ENCODE peak calls at places on chromosomes 11 and 22, in nine cellular contexts. E is amygdala, B is iPS-NIHi11, X is AG20443, I is RWPE1, Z is NCI-H1930, R is stomach, T is AG04449, F is pons. O is an unnamed sample.

GRCh38 chr11:80816966-80817365 is 1376.1 kb upstream of the TENM4 start:
- DNase-seq in E (no peak), B (no peak), X (no peak), I (no peak), Z (no peak), R (no peak), T (no peak), F (no peak), O (no peak)

GRCh38 chr22:44395116-44396005 is 82.6 kb upstream of the SHISAL1 start:
- DNase-seq in E (no peak), B (peak; percentile 9), X (no peak), I (no peak), Z (no peak), R (peak; percentile 17), T (no peak), F (no peak), O (no peak)

GRCh38 chr11:107780775-107781174 is 68.9 kb upstream of the SLN start:
- DNase-seq in E (no peak), B (no peak), X (no peak), I (no peak), Z (no peak), R (no peak), T (no peak), F (no peak), O (no peak)

GRCh38 chr11:68839953-68840641 is 1.6 kb downstream of the CPT1A start:
- DNase-seq in E (no peak), B (peak; percentile 64), X (no peak), I (peak; percentile 22), Z (no peak), R (no peak), T (no peak), F (peak; percentile 25), O (no peak)

GRCh38 chr11:43573233-43573632 is 107.3 kb upstream of the HSD17B12 start:
- DNase-seq in E (no peak), B (peak; percentile 61), X (peak; percentile 49), I (no peak), Z (peak; percentile 72), R (no peak), T (no peak), F (no peak), O (peak; percentile 64)

GRCh38 chr11:30908857-30909256 is 322.7 kb upstream of the MPPED2 start:
- DNase-seq in E (no peak), B (no peak), X (no peak), I (no peak), Z (no peak), R (no peak), T (no peak), F (no peak), O (no peak)

GRCh38 chr11:67158241-67158640 is 39.2 kb downstream of the KDM2A start:
- DNase-seq in E (no peak), B (no peak), X (no peak), I (no peak), Z (no peak), R (no peak), T (no peak), F (no peak), O (no peak)

GRCh38 chr11:121478226-121478894 is 25.6 kb upstream of the SORL1-AS1 start:
- DNase-seq in E (no peak), B (no peak), X (no peak), I (peak; percentile 10), Z (no peak), R (peak; percentile 70), T (no peak), F (no peak), O (no peak)

GRCh38 chr22:24147666-24148065 is 33.6 kb upstream of the SUSD2 start:
- DNase-seq in E (no peak), B (no peak), X (no peak), I (no peak), Z (no peak), R (no peak), T (no peak), F (no peak), O (no peak)

GRCh38 chr11:75896843-75897419 is 81.9 kb downstream of the UVRAG start:
- DNase-seq in E (no peak), B (peak; percentile 14), X (peak; percentile 47), I (peak; percentile 31), Z (peak; percentile 20), R (no peak), T (peak; percentile 16), F (peak; percentile 82), O (peak; percentile 28)

GRCh38 chr11:33734441-33735165 is 1.6 kb downstream of the CD59 start:
- DNase-seq in E (no peak), B (no peak), X (peak; percentile 29), I (no peak), Z (no peak), R (peak; percentile 55), T (no peak), F (peak; percentile 46), O (no peak)

GRCh38 chr11:116980136-116980793 is 118.0 kb downstream of the SIK3 start:
- DNase-seq in E (no peak), B (no peak), X (no peak), I (no peak), Z (no peak), R (no peak), T (no peak), F (no peak), O (no peak)

GRCh38 chr11:119344291-119345010 is 2.1 kb downstream of the MFRP start:
- DNase-seq in E (no peak), B (no peak), X (no peak), I (no peak), Z (no peak), R (no peak), T (no peak), F (no peak), O (peak; percentile 16)

GRCh38 chr22:35531695-35532094 is 8.9 kb upstream of the RASD2 start:
- DNase-seq in E (no peak), B (no peak), X (no peak), I (no peak), Z (no peak), R (no peak), T (no peak), F (no peak), O (no peak)

GRCh38 chr11:62542111-62542745 is 4.4 kb downstream of the AHNAK start:
- DNase-seq in E (no peak), B (no peak), X (no peak), I (no peak), Z (no peak), R (peak; percentile 58), T (no peak), F (no peak), O (no peak)

GRCh38 chr11:88231894-88232482 is 56.7 kb upstream of the RAB38 start:
- DNase-seq in E (no peak), B (peak; percentile 65), X (peak; percentile 63), I (peak; percentile 46), Z (peak; percentile 6), R (no peak), T (no peak), F (no peak), O (peak; percentile 50)

GRCh38 chr11:119696378-119697157 is 32.4 kb downstream of the NECTIN1 start:
- DNase-seq in E (no peak), B (no peak), X (no peak), I (peak; percentile 95), Z (no peak), R (no peak), T (no peak), F (no peak), O (no peak)

GRCh38 chr11:31870609-31871309 is 59.6 kb upstream of the PAX6 start:
- DNase-seq in E (peak; percentile 8), B (peak; percentile 82), X (peak; percentile 60), I (peak; percentile 26), Z (peak; percentile 42), R (peak; percentile 50), T (no peak), F (peak; percentile 45), O (peak; percentile 77)

GRCh38 chr11:64654958-64655541 is 64.0 kb downstream of the SLC22A12 start:
- DNase-seq in E (no peak), B (no peak), X (no peak), I (no peak), Z (no peak), R (no peak), T (no peak), F (peak; percentile 85), O (no peak)

GRCh38 chr11:57001674-57002401 is 13.1 kb downstream of the OR5AK2 start:
- DNase-seq in E (no peak), B (no peak), X (no peak), I (no peak), Z (no peak), R (no peak), T (no peak), F (no peak), O (no peak)

GRCh38 chr11:1310315-1310687 is 869 bp upstream of the TOLLIP start:
- DNase-seq in E (no peak), B (no peak), X (no peak), I (no peak), Z (no peak), R (no peak), T (no peak), F (no peak), O (no peak)

GRCh38 chr11:2315395-2316168 is 13.8 kb downstream of the TSPAN32 start:
- DNase-seq in E (no peak), B (no peak), X (no peak), I (no peak), Z (no peak), R (peak; percentile 20), T (no peak), F (no peak), O (no peak)

GRCh38 chr11:65493367-65494176 is 5.3 kb upstream of the MALAT1 start:
- DNase-seq in E (no peak), B (no peak), X (peak; percentile 56), I (peak; percentile 88), Z (no peak), R (peak; percentile 88), T (peak; percentile 92), F (peak; percentile 63), O (no peak)

GRCh38 chr11:44564653-44565007 is 833 bp upstream of the CD82 start:
- DNase-seq in E (no peak), B (no peak), X (peak; percentile 83), I (peak; percentile 92), Z (peak; percentile 22), R (peak; percentile 85), T (peak; percentile 54), F (peak; percentile 72), O (no peak)

GRCh38 chr22:23698094-23698493 is 7.3 kb downstream of the RGL4 start:
- DNase-seq in E (no peak), B (no peak), X (no peak), I (no peak), Z (no peak), R (no peak), T (no peak), F (no peak), O (no peak)

GRCh38 chr11:44067266-44067665 is 1.2 kb downstream of the ACCS start:
- DNase-seq in E (no peak), B (no peak), X (no peak), I (no peak), Z (no peak), R (no peak), T (no peak), F (no peak), O (no peak)

GRCh38 chr11:14907411-14908213 is 15.6 kb upstream of the CYP2R1 start:
- DNase-seq in E (peak; percentile 51), B (peak; percentile 25), X (peak; percentile 25), I (no peak), Z (peak; percentile 76), R (peak; percentile 90), T (no peak), F (peak; percentile 66), O (peak; percentile 58)

GRCh38 chr22:38032681-38033521 is 24.3 kb upstream of the PICK1 start:
- DNase-seq in E (no peak), B (no peak), X (peak; percentile 62), I (no peak), Z (no peak), R (no peak), T (no peak), F (no peak), O (no peak)

GRCh38 chr22:46931881-46932280 is 169.4 kb downstream of the TBC1D22A start:
- DNase-seq in E (no peak), B (no peak), X (no peak), I (peak; percentile 25), Z (no peak), R (no peak), T (no peak), F (no peak), O (no peak)

GRCh38 chr22:20208713-20209310 is 58.0 kb upstream of the CCDC188 start:
- DNase-seq in E (no peak), B (no peak), X (no peak), I (no peak), Z (no peak), R (no peak), T (no peak), F (no peak), O (no peak)

GRCh38 chr22:37967147-37967546 is 13.6 kb downstream of the POLR2F start:
- DNase-seq in E (no peak), B (no peak), X (no peak), I (no peak), Z (no peak), R (no peak), T (no peak), F (peak; percentile 24), O (no peak)